ENCODE peak calls at places on chromosomes 13 and 19, in ten cellular contexts. W is esophagus muscularis mucosa; H is stomach; P is fibroblast of the aortic adventitia; L is CD4-positive, alpha-beta T cell; T is AG09319; K is heart right ventricle; R is heart left ventricle; M is WERI-Rb-1; Z is breast epithelium. I is an unnamed sample.

GRCh38 chr19:4108767-4109625 is 14.9 kb downstream of the MAP2K2 start:
- DNase-seq in W (no peak), H (peak), P (no peak), L (peak), T (no peak), K (no peak), R (peak), M (no peak), Z (no peak), I (peak)

GRCh38 chr19:2885736-2886135 is 15.0 kb upstream of the ZNF57 start:
- DNase-seq in W (no peak), H (no peak), P (no peak), L (no peak), T (no peak), K (no peak), R (no peak), M (no peak), Z (no peak), I (no peak)

GRCh38 chr19:45146716-45147337 is 14.0 kb downstream of the NKPD1 start:
- DNase-seq in W (no peak), H (no peak), P (no peak), L (no peak), T (no peak), K (no peak), R (no peak), M (peak), Z (no peak), I (no peak)

GRCh38 chr19:3554254-3555083 is 2.9 kb downstream of the MFSD12 start:
- DNase-seq in W (no peak), H (no peak), P (no peak), L (peak), T (no peak), K (no peak), R (no peak), M (no peak), Z (no peak), I (no peak)

GRCh38 chr13:77537302-77537919 is 1.9 kb downstream of the SCEL start:
- DNase-seq in W (peak), H (no peak), P (no peak), L (no peak), T (no peak), K (no peak), R (no peak), M (no peak), Z (no peak), I (no peak)

GRCh38 chr13:20274466-20274865 is 42.3 kb upstream of the GJB6 start:
- DNase-seq in W (peak), H (no peak), P (no peak), L (no peak), T (no peak), K (no peak), R (no peak), M (no peak), Z (peak), I (no peak)

GRCh38 chr13:75812751-75813181 is 176.6 kb downstream of the LMO7 start:
- DNase-seq in W (no peak), H (peak), P (peak), L (no peak), T (no peak), K (no peak), R (no peak), M (no peak), Z (no peak), I (no peak)

GRCh38 chr13:94112731-94113130 is 366.8 kb downstream of the DCT start:
- DNase-seq in W (no peak), H (no peak), P (no peak), L (no peak), T (no peak), K (no peak), R (no peak), M (no peak), Z (no peak), I (no peak)

GRCh38 chr13:54536112-54536511 is 1507.5 kb downstream of the OLFM4 start:
- DNase-seq in W (no peak), H (no peak), P (no peak), L (no peak), T (no peak), K (no peak), R (no peak), M (no peak), Z (no peak), I (no peak)

GRCh38 chr13:90477194-90477593 is 870.3 kb upstream of the MIR17HG start:
- DNase-seq in W (no peak), H (no peak), P (no peak), L (no peak), T (no peak), K (no peak), R (no peak), M (no peak), Z (no peak), I (no peak)

GRCh38 chr13:30108913-30109237 is 198.5 kb downstream of the KATNAL1 start:
- DNase-seq in W (no peak), H (peak), P (no peak), L (no peak), T (no peak), K (no peak), R (no peak), M (no peak), Z (peak), I (no peak)

GRCh38 chr13:25114220-25114619 is 18.3 kb downstream of the PABPC3 start:
- DNase-seq in W (peak), H (peak), P (peak), L (no peak), T (peak), K (peak), R (peak), M (peak), Z (peak), I (peak)

GRCh38 chr13:93307166-93307565 is 80.6 kb downstream of the GPC6 start:
- DNase-seq in W (no peak), H (no peak), P (peak), L (no peak), T (no peak), K (no peak), R (no peak), M (no peak), Z (no peak), I (no peak)

GRCh38 chr13:46796129-46796514 is 839 bp downstream of the ESD start:
- DNase-seq in W (no peak), H (no peak), P (no peak), L (no peak), T (no peak), K (no peak), R (no peak), M (no peak), Z (no peak), I (no peak)

GRCh38 chr13:105573134-105573533 is 962.3 kb downstream of the EFNB2 start:
- DNase-seq in W (no peak), H (no peak), P (no peak), L (no peak), T (no peak), K (no peak), R (no peak), M (no peak), Z (no peak), I (no peak)

GRCh38 chr13:97855570-97855970 is 97.9 kb upstream of the IPO5 start:
- DNase-seq in W (peak), H (no peak), P (peak), L (no peak), T (peak), K (no peak), R (no peak), M (peak), Z (no peak), I (peak)

GRCh38 chr13:72295173-72295572 is 428.2 kb upstream of the DACH1 start:
- DNase-seq in W (no peak), H (no peak), P (peak), L (no peak), T (no peak), K (no peak), R (no peak), M (no peak), Z (no peak), I (no peak)

GRCh38 chr13:31052478-31052877 is 109.2 kb downstream of the HSPH1 start:
- DNase-seq in W (no peak), H (no peak), P (no peak), L (no peak), T (no peak), K (no peak), R (no peak), M (no peak), Z (no peak), I (no peak)

GRCh38 chr13:23433171-23434153 is at the start of gene SACS:
- DNase-seq in W (peak), H (no peak), P (peak), L (no peak), T (no peak), K (no peak), R (no peak), M (peak), Z (no peak), I (peak)

DNA sequence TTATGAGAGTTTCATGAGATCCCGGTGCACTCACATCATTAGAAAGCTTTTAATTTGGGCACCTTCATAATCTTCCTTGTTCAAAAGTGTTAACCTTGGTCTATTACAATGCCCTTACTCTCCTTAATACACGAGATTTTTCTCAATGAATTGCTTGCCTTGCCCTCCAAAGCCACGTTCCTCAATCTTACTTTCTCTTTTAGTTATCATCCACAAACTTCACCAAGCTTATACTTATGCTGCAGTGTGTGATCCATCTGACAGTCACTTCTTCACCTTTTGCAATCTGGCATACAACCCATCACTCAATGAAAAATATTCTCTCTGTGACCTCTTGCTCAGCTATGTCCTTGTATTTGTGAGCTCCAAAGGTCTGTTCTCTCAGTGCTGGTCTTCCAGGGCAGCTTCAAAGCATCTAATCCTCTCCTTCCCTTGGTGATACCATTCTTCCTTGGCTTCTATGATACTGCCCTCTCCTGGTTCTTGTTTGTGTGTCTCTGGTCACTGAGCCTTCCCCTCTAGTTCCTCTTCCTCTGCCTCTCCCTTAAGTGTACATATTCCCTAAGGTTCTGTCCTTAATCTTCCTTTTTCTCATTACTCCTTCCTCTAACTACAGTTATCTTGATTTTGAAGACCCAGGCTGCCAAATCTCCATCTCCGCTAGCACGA is 202.2 kb upstream of the STARD13 start:
- DNase-seq in W (no peak), H (no peak), P (peak), L (no peak), T (peak), K (no peak), R (no peak), M (no peak), Z (no peak), I (peak)
- TF ChIP-seq CTCF in W (peak), H (peak), P (peak), L (no peak), T (peak), K (peak), R (peak), M (peak), Z (peak), I (peak)

GRCh38 chr19:917323-918151 is at the start of gene KISS1R:
- DNase-seq in W (no peak), H (peak), P (peak), L (no peak), T (no peak), K (no peak), R (no peak), M (peak), Z (no peak), I (peak)
- TF ChIP-seq CTCF in W (peak), H (no peak), P (peak), L (peak), T (peak), K (peak), R (peak), M (peak), Z (peak), I (peak)

DNA sequence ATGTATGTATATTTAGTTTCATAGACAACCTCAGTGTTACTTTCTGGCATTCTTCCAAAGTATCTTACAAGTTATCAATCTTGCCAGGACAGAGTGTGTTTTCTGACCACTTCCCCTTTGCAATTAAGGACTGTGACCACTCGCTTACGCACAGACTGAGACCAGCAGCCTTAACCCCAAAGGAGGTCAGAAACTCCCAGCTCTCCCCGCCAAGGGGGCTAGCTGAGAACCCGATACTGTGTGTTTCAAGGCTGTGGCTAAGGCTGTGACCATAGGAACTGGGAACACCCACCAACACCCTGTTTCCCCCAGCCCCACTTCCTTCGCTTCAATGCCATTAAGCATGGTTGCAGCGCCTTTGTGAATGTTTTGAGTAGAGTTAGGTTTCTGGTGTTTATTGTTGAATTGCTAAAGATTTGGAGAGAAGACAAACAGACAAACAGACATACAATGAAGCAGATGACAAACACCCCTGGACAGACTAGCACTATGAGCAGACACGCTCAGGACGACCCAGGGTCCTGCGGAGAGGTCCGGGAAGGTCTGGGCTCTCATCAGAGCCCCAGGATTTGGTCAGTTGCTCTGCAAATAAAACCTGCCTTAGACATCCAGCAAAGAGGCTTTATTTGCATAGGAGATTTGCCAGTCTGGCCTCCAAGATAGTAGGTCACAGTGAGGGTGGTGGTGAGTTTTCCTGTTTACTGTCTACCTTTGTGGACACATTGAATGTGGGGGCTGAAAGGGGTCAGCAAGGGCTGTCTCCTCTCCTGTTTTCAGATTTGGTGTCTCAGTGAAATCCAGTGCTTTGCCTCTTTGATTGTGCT is 25.0 kb upstream of the TNFSF11 start:
- DNase-seq in W (peak), H (peak), P (peak), L (no peak), T (no peak), K (no peak), R (no peak), M (no peak), Z (no peak), I (peak)
- TF ChIP-seq CTCF in W (no peak), H (no peak), P (no peak), L (no peak), T (no peak), K (no peak), R (no peak), M (no peak), Z (no peak), I (no peak)

GRCh38 chr19:57443121-57443696 is 8.1 kb downstream of the ZNF749 start:
- DNase-seq in W (no peak), H (no peak), P (no peak), L (no peak), T (no peak), K (no peak), R (no peak), M (no peak), Z (no peak), I (no peak)
- TF ChIP-seq CTCF in W (no peak), H (no peak), P (no peak), L (no peak), T (no peak), K (no peak), R (no peak), M (no peak), Z (no peak), I (no peak)

GRCh38 chr19:23436944-23437343 is 41.7 kb upstream of the ZNF91 start:
- DNase-seq in W (peak), H (no peak), P (no peak), L (no peak), T (no peak), K (no peak), R (no peak), M (peak), Z (no peak), I (no peak)
- TF ChIP-seq CTCF in W (peak), H (no peak), P (peak), L (no peak), T (no peak), K (no peak), R (no peak), M (peak), Z (no peak), I (no peak)

DNA sequence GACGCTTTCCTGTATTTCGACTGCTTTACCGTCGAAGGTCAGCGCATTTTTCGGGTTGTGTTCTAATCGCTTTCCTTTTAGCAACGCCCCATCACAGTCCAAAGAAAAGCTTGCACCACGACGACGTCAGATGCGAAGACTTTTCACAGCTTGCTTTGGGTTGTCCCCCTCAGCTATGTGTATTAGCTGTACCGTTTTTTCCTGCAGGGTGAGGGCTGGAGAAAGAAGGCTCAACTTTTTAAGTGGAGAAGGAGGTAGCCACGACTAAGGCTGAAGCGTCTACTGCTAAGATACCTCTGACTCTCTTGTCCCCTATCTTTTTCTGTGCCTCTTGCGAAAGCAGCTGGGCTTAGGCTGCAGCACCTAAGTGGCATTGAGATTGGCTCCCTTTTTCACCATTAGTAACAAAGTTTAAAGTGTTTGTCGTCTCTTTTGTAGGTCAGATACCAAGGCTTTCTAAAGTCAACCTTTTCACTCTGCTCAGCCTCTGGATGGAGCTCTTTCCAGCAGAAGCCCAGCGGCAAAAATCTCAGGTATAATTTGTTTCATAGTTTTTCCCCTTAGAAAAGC is 793 bp downstream of the CDADC1 start:
- DNase-seq in W (no peak), H (no peak), P (peak), L (no peak), T (no peak), K (no peak), R (no peak), M (no peak), Z (no peak), I (peak)
- TF ChIP-seq CTCF in W (no peak), H (no peak), P (peak), L (no peak), T (peak), K (no peak), R (no peak), M (no peak), Z (no peak), I (no peak)

DNA sequence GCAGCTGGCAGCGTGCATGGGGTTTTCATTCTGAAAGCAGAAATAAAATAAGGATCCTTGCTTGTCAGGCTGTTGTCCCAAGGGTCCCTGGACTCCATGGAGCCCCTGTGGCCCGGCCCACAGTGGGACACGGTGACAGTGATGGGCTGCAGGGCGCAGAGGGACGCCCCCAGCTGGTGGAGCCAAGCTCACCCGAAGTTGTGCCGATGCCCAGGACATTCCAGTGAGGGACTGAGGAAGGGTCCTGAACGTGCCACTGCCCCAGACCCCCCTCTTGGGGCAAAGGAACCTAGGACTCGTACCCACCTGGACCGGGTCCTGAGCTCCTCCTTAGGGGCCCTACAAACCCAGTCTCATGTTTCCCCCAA is 35.0 kb downstream of the MYO9B start:
- DNase-seq in W (no peak), H (no peak), P (no peak), L (no peak), T (no peak), K (no peak), R (no peak), M (no peak), Z (no peak), I (no peak)
- TF ChIP-seq CTCF in W (no peak), H (no peak), P (no peak), L (no peak), T (no peak), K (no peak), R (no peak), M (no peak), Z (no peak), I (no peak)

DNA sequence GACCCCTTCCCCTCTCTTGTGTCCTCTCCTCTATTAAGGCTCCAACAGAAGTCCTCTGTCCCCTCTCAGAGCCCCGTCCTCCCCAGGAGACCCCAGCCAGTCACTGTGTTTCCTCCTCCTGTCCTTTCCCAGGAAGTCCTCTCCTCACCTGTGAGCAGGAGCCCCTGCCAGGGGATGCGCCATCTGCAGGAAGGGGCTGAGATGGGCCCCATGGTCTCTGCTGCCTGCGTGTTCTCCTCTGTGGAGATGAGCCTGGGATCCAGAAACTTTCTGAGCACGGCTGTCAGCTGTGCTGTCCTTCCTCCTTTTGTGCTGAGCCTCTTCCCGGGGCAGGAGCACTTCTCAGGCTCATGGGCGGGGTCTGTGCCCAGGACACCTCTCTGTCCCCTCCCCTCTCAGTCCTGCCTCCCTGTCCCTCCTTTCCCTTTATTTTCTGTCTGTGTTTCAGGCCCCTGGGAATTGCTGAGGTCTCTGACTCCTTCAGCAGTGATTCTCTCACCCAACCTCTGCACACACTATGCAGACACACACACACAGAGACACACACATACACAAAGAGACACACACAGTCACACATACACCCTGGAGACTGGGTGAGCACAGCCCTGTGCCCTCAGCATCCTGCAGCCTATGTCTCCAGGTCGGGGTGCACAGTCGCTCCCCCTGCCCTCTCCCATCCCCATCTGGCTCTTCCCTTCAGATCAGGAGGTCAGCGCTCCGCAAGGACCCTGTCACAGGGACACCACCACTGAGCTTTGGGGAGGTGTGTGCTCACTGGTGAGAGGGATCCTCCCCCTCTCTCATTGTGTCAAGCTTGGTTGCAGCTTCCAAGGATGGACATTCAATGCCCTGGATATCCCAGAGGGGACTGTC is at the start of gene CEACAM8:
- DNase-seq in W (no peak), H (no peak), P (no peak), L (no peak), T (no peak), K (no peak), R (no peak), M (no peak), Z (no peak), I (no peak)
- TF ChIP-seq CTCF in W (no peak), H (no peak), P (no peak), L (no peak), T (no peak), K (no peak), R (no peak), M (no peak), Z (no peak), I (no peak)

DNA sequence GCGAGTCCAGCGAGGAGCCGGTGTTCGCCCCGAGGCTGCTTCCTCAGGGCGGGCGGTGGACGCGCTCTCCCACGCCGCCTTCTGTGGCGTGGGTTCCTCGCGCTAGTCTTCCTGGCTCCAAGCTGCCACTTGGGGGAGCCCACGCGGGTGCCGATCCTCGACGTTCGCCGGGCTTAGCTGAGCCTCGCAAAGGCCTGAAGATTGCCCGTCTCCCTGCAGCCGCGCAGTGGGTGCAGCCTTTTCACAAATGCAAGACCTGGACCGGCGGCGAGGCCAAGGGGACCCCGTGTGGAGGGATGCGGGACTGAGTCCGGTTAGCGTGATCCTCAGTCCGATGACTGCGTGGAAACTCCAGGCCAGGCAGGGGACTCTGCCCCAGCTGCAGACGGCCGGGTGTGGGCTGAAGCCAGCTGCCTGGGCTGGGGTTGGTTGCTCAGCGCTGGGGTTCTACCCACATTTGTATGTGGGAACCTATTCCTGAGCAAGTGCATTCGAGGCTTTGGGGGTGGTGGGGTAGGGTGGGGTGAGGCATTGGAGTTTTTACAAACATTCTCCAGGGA is 16.6 kb upstream of the LRP3 start:
- DNase-seq in W (no peak), H (no peak), P (no peak), L (peak), T (no peak), K (no peak), R (no peak), M (peak), Z (no peak), I (peak)
- TF ChIP-seq CTCF in W (peak), H (peak), P (peak), L (peak), T (peak), K (peak), R (peak), M (peak), Z (peak), I (peak)

I was measured in GM13976.